ENCODE peak calls at places on chromosomes 11 and 22, in eight cellular contexts. F, Z, X, G, Q, T, Y and M are unnamed samples.

GRCh38 chr22:19066531-19067271 is 55.5 kb downstream of the DGCR2 start:
- DNase-seq in F (peak; percentile 40), Z (no peak), X (peak; percentile 83), G (no peak), Q (no peak), T (no peak), Y (peak; percentile 58), M (peak; percentile 67)

GRCh38 chr22:47696776-47697175 is 934.3 kb downstream of the TBC1D22A start:
- DNase-seq in F (no peak), Z (no peak), X (no peak), G (no peak), Q (no peak), T (no peak), Y (no peak), M (no peak)

GRCh38 chr22:24977370-24978230 is 25.1 kb downstream of the KIAA1671 start:
- DNase-seq in F (peak; percentile 85), Z (no peak), X (no peak), G (no peak), Q (no peak), T (no peak), Y (peak; percentile 17), M (peak; percentile 85)

GRCh38 chr11:118206612-118207031 is 18.2 kb downstream of the JAML start:
- DNase-seq in F (no peak), Z (no peak), X (no peak), G (no peak), Q (no peak), T (no peak), Y (no peak), M (no peak)

GRCh38 chr11:57515332-57516060 is at the start of gene SLC43A1:
- DNase-seq in F (peak; percentile 70), Z (no peak), X (peak; percentile 59), G (no peak), Q (peak; percentile 66), T (no peak), Y (peak; percentile 72), M (no peak)

GRCh38 chr11:95923441-95923729 is 522 bp downstream of the MTMR2 start:
- DNase-seq in F (no peak), Z (no peak), X (no peak), G (no peak), Q (no peak), T (no peak), Y (peak; percentile 34), M (no peak)

GRCh38 chr11:27041141-27041869 is 690 bp downstream of the BBOX1 start:
- DNase-seq in F (no peak), Z (no peak), X (no peak), G (no peak), Q (no peak), T (no peak), Y (no peak), M (no peak)

GRCh38 chr11:110857885-110858555 is 145.8 kb upstream of the ARHGAP20 start:
- DNase-seq in F (no peak), Z (no peak), X (peak; percentile 61), G (no peak), Q (peak; percentile 26), T (no peak), Y (peak; percentile 89), M (no peak)

GRCh38 chr11:134359646-134360045 is 27.9 kb downstream of the GLB1L2 start:
- DNase-seq in F (no peak), Z (no peak), X (no peak), G (no peak), Q (no peak), T (no peak), Y (no peak), M (no peak)

GRCh38 chr22:32748509-32748908 is 53.0 kb upstream of the TIMP3 start:
- DNase-seq in F (no peak), Z (no peak), X (no peak), G (no peak), Q (no peak), T (no peak), Y (no peak), M (no peak)

GRCh38 chr11:131481317-131481716 is 110.9 kb downstream of the NTM start:
- DNase-seq in F (no peak), Z (no peak), X (no peak), G (no peak), Q (no peak), T (no peak), Y (no peak), M (no peak)

GRCh38 chr22:49764151-49764581 is 63.5 kb downstream of the BRD1 start:
- DNase-seq in F (no peak), Z (no peak), X (no peak), G (no peak), Q (peak; percentile 22), T (no peak), Y (no peak), M (peak; percentile 52)

GRCh38 chr22:38946771-38947170 is 10.6 kb upstream of the APOBEC3A start:
- DNase-seq in F (no peak), Z (no peak), X (no peak), G (no peak), Q (no peak), T (no peak), Y (no peak), M (peak; percentile 57)

GRCh38 chr11:93537767-93538261 is 5.4 kb downstream of the SMCO4 start:
- DNase-seq in F (peak; percentile 63), Z (no peak), X (peak; percentile 47), G (no peak), Q (peak; percentile 34), T (no peak), Y (peak; percentile 11), M (peak; percentile 79)

GRCh38 chr11:35303596-35304392 is 115.6 kb downstream of the SLC1A2 start:
- DNase-seq in F (peak; percentile 92), Z (peak; percentile 83), X (peak; percentile 79), G (no peak), Q (peak; percentile 41), T (no peak), Y (peak; percentile 98), M (peak; percentile 85)

GRCh38 chr11:8759634-8760033 is 77.0 kb downstream of the RPL27A start:
- DNase-seq in F (no peak), Z (no peak), X (no peak), G (no peak), Q (peak; percentile 57), T (no peak), Y (no peak), M (no peak)

GRCh38 chr11:65912840-65913239 is 6.0 kb downstream of the C11orf68 start:
- DNase-seq in F (no peak), Z (peak; percentile 55), X (peak; percentile 91), G (no peak), Q (no peak), T (no peak), Y (peak; percentile 47), M (no peak)

GRCh38 chr11:88101881-88102594 is 73.2 kb downstream of the RAB38 start:
- DNase-seq in F (no peak), Z (no peak), X (no peak), G (no peak), Q (no peak), T (no peak), Y (no peak), M (no peak)

GRCh38 chr11:83866655-83867054 is 580.5 kb upstream of the CCDC90B start:
- DNase-seq in F (no peak), Z (no peak), X (no peak), G (no peak), Q (no peak), T (no peak), Y (no peak), M (no peak)

GRCh38 chr22:28023036-28023435 is 104.0 kb upstream of the PITPNB start:
- DNase-seq in F (peak; percentile 43), Z (no peak), X (no peak), G (no peak), Q (no peak), T (no peak), Y (no peak), M (no peak)

GRCh38 chr11:70142171-70142875 is 60.8 kb upstream of the FADD start:
- DNase-seq in F (no peak), Z (peak; percentile 30), X (no peak), G (no peak), Q (peak; percentile 30), T (peak; percentile 50), Y (no peak), M (no peak)

GRCh38 chr22:38674888-38675287 is 6.9 kb upstream of the TOMM22 start:
- DNase-seq in F (no peak), Z (no peak), X (no peak), G (no peak), Q (no peak), T (no peak), Y (no peak), M (no peak)

GRCh38 chr11:69889400-69890372 is 70.5 kb upstream of the FGF3 start:
- DNase-seq in F (no peak), Z (no peak), X (no peak), G (no peak), Q (no peak), T (no peak), Y (no peak), M (no peak)

GRCh38 chr22:37483050-37483449 is 3.1 kb downstream of the MFNG start:
- DNase-seq in F (no peak), Z (no peak), X (no peak), G (no peak), Q (no peak), T (no peak), Y (no peak), M (no peak)

GRCh38 chr11:827146-827860 is 416 bp upstream of the CRACR2B start:
- DNase-seq in F (no peak), Z (no peak), X (no peak), G (no peak), Q (peak; percentile 84), T (no peak), Y (no peak), M (no peak)
- H3K27ac ChIP-seq in F (peak overlapping the region; percentile 75), Z (peak overlapping the region; percentile 80), X (no peak overlapping the region), G (no peak overlapping the region), Q (peak overlapping the region; percentile 96), T (peak overlapping the region; percentile 89), Y (no peak overlapping the region), M (peak overlapping the region; percentile 37)

GRCh38 chr11:61693897-61694840 is 14.0 kb downstream of the DAGLA start:
- DNase-seq in F (no peak), Z (no peak), X (no peak), G (no peak), Q (no peak), T (no peak), Y (peak; percentile 11), M (no peak)
- H3K27ac ChIP-seq in F (peak overlapping the region; percentile 91), Z (peak overlapping the region; percentile 75), X (no peak overlapping the region), G (no peak overlapping the region), Q (no peak overlapping the region), T (no peak overlapping the region), Y (no peak overlapping the region), M (peak overlapping the region; percentile 75)

GRCh38 chr11:72727521-72727920 is 24.7 kb downstream of the ARAP1 start:
- DNase-seq in F (no peak), Z (no peak), X (no peak), G (no peak), Q (no peak), T (no peak), Y (no peak), M (no peak)
- H3K27ac ChIP-seq in F (peak overlapping the region; percentile 27), Z (no peak overlapping the region), X (no peak overlapping the region), G (no peak overlapping the region), Q (no peak overlapping the region), T (no peak overlapping the region), Y (no peak overlapping the region), M (no peak overlapping the region)

GRCh38 chr11:46855167-46855566 is 9.1 kb upstream of the CKAP5 start:
- DNase-seq in F (no peak), Z (no peak), X (peak; percentile 49), G (no peak), Q (no peak), T (no peak), Y (no peak), M (no peak)
- H3K27ac ChIP-seq in F (no peak overlapping the region), Z (no peak overlapping the region), X (no peak overlapping the region), G (no peak overlapping the region), Q (no peak overlapping the region), T (no peak overlapping the region), Y (no peak overlapping the region), M (no peak overlapping the region)